ENCODE peak calls at places on chromosome 22, in seven cellular contexts. One of them, this sample, is unnamed.

GRCh38 chr22:27220349-27220748 is 563.0 kb downstream of the MIAT start:
- DNase-seq in Peyer's patch: no peak
- DNase-seq in GM23338: no peak
- DNase-seq in endothelial cell: no peak
- DNase-seq in body of pancreas: no peak
- DNase-seq in neural crest cell: no peak
- DNase-seq in HCT116: no peak
- DNase-seq in this sample: no peak

GRCh38 chr22:50302564-50302963 is 4.9 kb downstream of the PLXNB2 start:
- DNase-seq in Peyer's patch: no peak
- DNase-seq in GM23338: no peak
- DNase-seq in endothelial cell: no peak
- DNase-seq in body of pancreas: no peak
- DNase-seq in neural crest cell: no peak
- DNase-seq in HCT116: no peak
- DNase-seq in this sample: no peak

GRCh38 chr22:24325105-24325757 is 54.6 kb downstream of the SPECC1L start:
- DNase-seq in Peyer's patch: no peak
- DNase-seq in GM23338: peak
- DNase-seq in endothelial cell: no peak
- DNase-seq in body of pancreas: no peak
- DNase-seq in neural crest cell: no peak
- DNase-seq in HCT116: no peak
- DNase-seq in this sample: peak

GRCh38 chr22:29217827-29218757 is 12.4 kb downstream of the EMID1 start:
- DNase-seq in Peyer's patch: no peak
- DNase-seq in GM23338: no peak
- DNase-seq in endothelial cell: no peak
- DNase-seq in body of pancreas: no peak
- DNase-seq in neural crest cell: no peak
- DNase-seq in HCT116: no peak
- DNase-seq in this sample: no peak

GRCh38 chr22:40741116-40741515 is 61.8 kb downstream of the MCHR1 start:
- DNase-seq in Peyer's patch: no peak
- DNase-seq in GM23338: no peak
- DNase-seq in endothelial cell: no peak
- DNase-seq in body of pancreas: no peak
- DNase-seq in neural crest cell: no peak
- DNase-seq in HCT116: no peak
- DNase-seq in this sample: no peak

GRCh38 chr22:30941363-30941740 is 27.2 kb downstream of the MORC2 start:
- DNase-seq in Peyer's patch: no peak
- DNase-seq in GM23338: no peak
- DNase-seq in endothelial cell: no peak
- DNase-seq in body of pancreas: no peak
- DNase-seq in neural crest cell: no peak
- DNase-seq in HCT116: no peak
- DNase-seq in this sample: no peak

GRCh38 chr22:47582067-47582466 is 819.6 kb downstream of the TBC1D22A start:
- DNase-seq in Peyer's patch: no peak
- DNase-seq in GM23338: peak
- DNase-seq in endothelial cell: no peak
- DNase-seq in body of pancreas: no peak
- DNase-seq in neural crest cell: no peak
- DNase-seq in HCT116: no peak
- DNase-seq in this sample: no peak

GRCh38 chr22:30989473-30989872 is 20.4 kb downstream of the TUG1 start:
- DNase-seq in Peyer's patch: no peak
- DNase-seq in GM23338: no peak
- DNase-seq in endothelial cell: no peak
- DNase-seq in body of pancreas: no peak
- DNase-seq in neural crest cell: no peak
- DNase-seq in HCT116: no peak
- DNase-seq in this sample: no peak

GRCh38 chr22:34798605-34799004 is 267.4 kb upstream of the ISX start:
- DNase-seq in Peyer's patch: no peak
- DNase-seq in GM23338: no peak
- DNase-seq in endothelial cell: no peak
- DNase-seq in body of pancreas: no peak
- DNase-seq in neural crest cell: no peak
- DNase-seq in HCT116: no peak
- DNase-seq in this sample: no peak

GRCh38 chr22:30423296-30423958 is 2.1 kb upstream of the MTFP1 start:
- DNase-seq in Peyer's patch: peak
- DNase-seq in GM23338: peak
- DNase-seq in endothelial cell: peak
- DNase-seq in body of pancreas: no peak
- DNase-seq in neural crest cell: no peak
- DNase-seq in HCT116: no peak
- DNase-seq in this sample: peak

GRCh38 chr22:41636467-41636866 is 15.4 kb downstream of the XRCC6 start:
- DNase-seq in Peyer's patch: no peak
- DNase-seq in GM23338: no peak
- DNase-seq in endothelial cell: no peak
- DNase-seq in body of pancreas: no peak
- DNase-seq in neural crest cell: no peak
- DNase-seq in HCT116: no peak
- DNase-seq in this sample: no peak

GRCh38 chr22:24189249-24190158 is 8.2 kb downstream of the SUSD2 start:
- DNase-seq in Peyer's patch: peak
- DNase-seq in GM23338: peak
- DNase-seq in endothelial cell: peak
- DNase-seq in body of pancreas: peak
- DNase-seq in neural crest cell: peak
- DNase-seq in HCT116: no peak
- DNase-seq in this sample: peak

GRCh38 chr22:39349506-39349966 is 255 bp upstream of the SYNGR1 start:
- DNase-seq in Peyer's patch: peak
- DNase-seq in GM23338: peak
- DNase-seq in endothelial cell: peak
- DNase-seq in body of pancreas: peak
- DNase-seq in neural crest cell: peak
- DNase-seq in HCT116: no peak
- DNase-seq in this sample: peak

GRCh38 chr22:35191412-35191811 is 65.9 kb upstream of the HMGXB4 start:
- DNase-seq in Peyer's patch: no peak
- DNase-seq in GM23338: no peak
- DNase-seq in endothelial cell: no peak
- DNase-seq in body of pancreas: no peak
- DNase-seq in neural crest cell: no peak
- DNase-seq in HCT116: peak
- DNase-seq in this sample: no peak

GRCh38 chr22:34669001-34669400 is 397.0 kb upstream of the ISX start:
- DNase-seq in Peyer's patch: no peak
- DNase-seq in GM23338: no peak
- DNase-seq in endothelial cell: no peak
- DNase-seq in body of pancreas: no peak
- DNase-seq in neural crest cell: no peak
- DNase-seq in HCT116: no peak
- DNase-seq in this sample: no peak

GRCh38 chr22:29302681-29303465 is 3.6 kb upstream of the GAS2L1 start:
- DNase-seq in Peyer's patch: no peak
- DNase-seq in GM23338: peak
- DNase-seq in endothelial cell: no peak
- DNase-seq in body of pancreas: peak
- DNase-seq in neural crest cell: no peak
- DNase-seq in HCT116: no peak
- DNase-seq in this sample: no peak

GRCh38 chr22:39183991-39184585 is 31.6 kb upstream of the CBX7 start:
- DNase-seq in Peyer's patch: peak
- DNase-seq in GM23338: peak
- DNase-seq in endothelial cell: no peak
- DNase-seq in body of pancreas: peak
- DNase-seq in neural crest cell: no peak
- DNase-seq in HCT116: peak
- DNase-seq in this sample: no peak

GRCh38 chr22:17964647-17965046 is 59.7 kb downstream of the MICAL3 start:
- DNase-seq in Peyer's patch: peak
- DNase-seq in GM23338: no peak
- DNase-seq in endothelial cell: no peak
- DNase-seq in body of pancreas: no peak
- DNase-seq in neural crest cell: no peak
- DNase-seq in HCT116: no peak
- DNase-seq in this sample: no peak

GRCh38 chr22:19886605-19887250 is 32.1 kb upstream of the GNB1L start:
- DNase-seq in Peyer's patch: peak
- DNase-seq in GM23338: no peak
- DNase-seq in endothelial cell: no peak
- DNase-seq in body of pancreas: peak
- DNase-seq in neural crest cell: no peak
- DNase-seq in HCT116: no peak
- DNase-seq in this sample: no peak

GRCh38 chr22:30167327-30167726 is 79.2 kb downstream of the LIF start:
- DNase-seq in Peyer's patch: no peak
- DNase-seq in GM23338: no peak
- DNase-seq in endothelial cell: no peak
- DNase-seq in body of pancreas: no peak
- DNase-seq in neural crest cell: no peak
- DNase-seq in HCT116: no peak
- DNase-seq in this sample: no peak

GRCh38 chr22:46883547-46883946 is 121.1 kb downstream of the TBC1D22A start:
- DNase-seq in Peyer's patch: no peak
- DNase-seq in GM23338: no peak
- DNase-seq in endothelial cell: no peak
- DNase-seq in body of pancreas: no peak
- DNase-seq in neural crest cell: no peak
- DNase-seq in HCT116: no peak
- DNase-seq in this sample: no peak

GRCh38 chr22:32080904-32081303 is 37.8 kb downstream of the SLC5A1 start:
- DNase-seq in Peyer's patch: no peak
- DNase-seq in GM23338: peak
- DNase-seq in endothelial cell: peak
- DNase-seq in body of pancreas: peak
- DNase-seq in neural crest cell: no peak
- DNase-seq in HCT116: peak
- DNase-seq in this sample: peak

GRCh38 chr22:41267958-41268357 is 18.0 kb downstream of the RANGAP1 start:
- DNase-seq in Peyer's patch: no peak
- DNase-seq in GM23338: peak
- DNase-seq in endothelial cell: no peak
- DNase-seq in body of pancreas: no peak
- DNase-seq in neural crest cell: no peak
- DNase-seq in HCT116: no peak
- DNase-seq in this sample: no peak

GRCh38 chr22:19942886-19943664 is 1.5 kb upstream of the TXNRD2 start:
- DNase-seq in Peyer's patch: no peak
- DNase-seq in GM23338: no peak
- DNase-seq in endothelial cell: no peak
- DNase-seq in body of pancreas: peak
- DNase-seq in neural crest cell: no peak
- DNase-seq in HCT116: no peak
- DNase-seq in this sample: no peak

GRCh38 chr22:46797355-46797754 is 34.9 kb downstream of the TBC1D22A start:
- DNase-seq in Peyer's patch: no peak
- DNase-seq in GM23338: peak
- DNase-seq in endothelial cell: no peak
- DNase-seq in body of pancreas: no peak
- DNase-seq in neural crest cell: no peak
- DNase-seq in HCT116: no peak
- DNase-seq in this sample: peak

GRCh38 chr22:22143448-22143847 is 101.1 kb upstream of the VPREB1 start:
- DNase-seq in Peyer's patch: no peak
- DNase-seq in GM23338: no peak
- DNase-seq in endothelial cell: no peak
- DNase-seq in body of pancreas: no peak
- DNase-seq in neural crest cell: no peak
- DNase-seq in HCT116: no peak
- DNase-seq in this sample: no peak
- TF ChIP-seq CTCF in Peyer's patch: no peak
- TF ChIP-seq CTCF in GM23338: no peak
- TF ChIP-seq CTCF in endothelial cell: no peak
- TF ChIP-seq CTCF in body of pancreas: no peak
- TF ChIP-seq CTCF in neural crest cell: no peak
- TF ChIP-seq CTCF in HCT116: no peak
- TF ChIP-seq CTCF in this sample: no peak

DNA sequence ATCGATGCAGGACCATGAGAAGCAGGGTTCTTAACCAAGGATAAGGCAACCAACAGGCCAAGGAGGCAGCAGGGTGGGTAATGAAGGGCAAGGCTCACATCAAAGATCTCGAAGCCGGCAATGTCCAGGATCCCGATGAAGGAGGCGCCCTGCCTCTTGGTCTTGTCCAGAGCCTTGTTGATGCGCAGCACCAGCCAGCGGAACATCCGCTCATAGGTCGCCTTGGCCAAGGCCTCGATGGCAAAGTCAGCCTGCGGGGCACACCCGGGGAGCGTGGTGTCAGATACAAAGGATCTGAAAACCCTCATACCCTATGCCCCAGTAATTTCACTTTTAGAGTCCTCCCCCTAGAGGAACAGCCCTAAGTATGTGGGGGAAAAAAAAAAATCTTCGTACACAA is 63.5 kb downstream of the APOL1 start:
- DNase-seq in Peyer's patch: no peak
- DNase-seq in GM23338: no peak
- DNase-seq in endothelial cell: no peak
- DNase-seq in body of pancreas: no peak
- DNase-seq in neural crest cell: no peak
- DNase-seq in HCT116: no peak
- DNase-seq in this sample: no peak
- TF ChIP-seq CTCF in Peyer's patch: no peak
- TF ChIP-seq CTCF in GM23338: no peak
- TF ChIP-seq CTCF in endothelial cell: no peak
- TF ChIP-seq CTCF in body of pancreas: no peak
- TF ChIP-seq CTCF in neural crest cell: no peak
- TF ChIP-seq CTCF in HCT116: no peak
- TF ChIP-seq CTCF in this sample: no peak

DNA sequence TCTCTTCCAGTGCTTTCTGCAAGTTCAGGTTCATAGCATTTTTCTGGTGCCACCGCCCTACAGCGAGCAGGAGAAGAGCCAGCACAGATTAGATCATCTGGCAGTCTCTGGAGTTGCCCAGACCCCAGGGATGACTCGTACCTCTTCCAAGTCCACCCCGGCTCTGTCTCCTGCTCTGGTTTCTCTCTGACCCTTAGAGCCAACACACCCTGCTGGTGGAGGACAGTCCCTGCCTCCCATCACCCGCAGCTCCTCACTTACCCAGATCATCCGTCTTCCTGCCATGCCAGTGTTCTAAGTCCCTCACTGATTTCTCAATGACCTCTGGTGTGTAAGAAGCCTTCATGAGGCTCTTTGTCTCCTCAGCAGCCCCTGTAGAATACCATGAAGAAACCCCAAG is 28.0 kb downstream of the TST start:
- DNase-seq in Peyer's patch: no peak
- DNase-seq in GM23338: peak
- DNase-seq in endothelial cell: no peak
- DNase-seq in body of pancreas: no peak
- DNase-seq in neural crest cell: no peak
- DNase-seq in HCT116: no peak
- DNase-seq in this sample: no peak
- TF ChIP-seq CTCF in Peyer's patch: no peak
- TF ChIP-seq CTCF in GM23338: no peak
- TF ChIP-seq CTCF in endothelial cell: no peak
- TF ChIP-seq CTCF in body of pancreas: no peak
- TF ChIP-seq CTCF in neural crest cell: no peak
- TF ChIP-seq CTCF in HCT116: peak
- TF ChIP-seq CTCF in this sample: peak

GRCh38 chr22:36405671-36406070 is 17.9 kb upstream of the MYH9 start:
- DNase-seq in Peyer's patch: peak
- DNase-seq in GM23338: no peak
- DNase-seq in endothelial cell: no peak
- DNase-seq in body of pancreas: no peak
- DNase-seq in neural crest cell: no peak
- DNase-seq in HCT116: no peak
- DNase-seq in this sample: peak
- TF ChIP-seq CTCF in Peyer's patch: no peak
- TF ChIP-seq CTCF in GM23338: no peak
- TF ChIP-seq CTCF in endothelial cell: no peak
- TF ChIP-seq CTCF in body of pancreas: no peak
- TF ChIP-seq CTCF in neural crest cell: no peak
- TF ChIP-seq CTCF in HCT116: no peak
- TF ChIP-seq CTCF in this sample: no peak

GRCh38 chr22:44597616-44598015 is 99.6 kb upstream of the RTL6 start:
- DNase-seq in Peyer's patch: no peak
- DNase-seq in GM23338: peak
- DNase-seq in endothelial cell: no peak
- DNase-seq in body of pancreas: peak
- DNase-seq in neural crest cell: no peak
- DNase-seq in HCT116: no peak
- DNase-seq in this sample: no peak
- TF ChIP-seq CTCF in Peyer's patch: no peak
- TF ChIP-seq CTCF in GM23338: no peak
- TF ChIP-seq CTCF in endothelial cell: no peak
- TF ChIP-seq CTCF in body of pancreas: no peak
- TF ChIP-seq CTCF in neural crest cell: no peak
- TF ChIP-seq CTCF in HCT116: no peak
- TF ChIP-seq CTCF in this sample: no peak